ENCODE peak calls at places on chromosomes 2 and 18, in ten cellular contexts. S is endothelial cell of umbilical vein, K is spleen, R is vagina, F is HepG2, Y is K562, H is stomach, B is sigmoid colon, Q is GM12878, G is transverse colon. P is an unnamed sample.

GRCh38 chr2:57881998-57882884 is 164.4 kb upstream of the VRK2 start:
- DNase-seq in G (peak), Y (no peak), B (no peak), Q (no peak), R (no peak), K (no peak), F (peak), H (no peak), S (no peak), P (no peak)

GRCh38 chr18:45588284-45588683 is 27.0 kb upstream of the SLC14A2 start:
- DNase-seq in G (no peak), Y (no peak), B (no peak), H (no peak), S (no peak), Q (no peak), R (no peak), K (no peak), F (no peak), P (no peak)

GRCh38 chr2:192414794-192415193 is 220.1 kb upstream of the TMEFF2 start:
- DNase-seq in K (peak), Y (no peak), S (no peak), G (no peak), R (no peak), Q (no peak), B (peak), H (no peak), F (no peak), P (no peak)

GRCh38 chr2:156110890-156111289 is 221.6 kb downstream of the NR4A2 start:
- DNase-seq in Q (no peak), Y (peak), G (peak), R (no peak), K (no peak), H (peak), B (no peak), F (peak), S (no peak), P (no peak)

GRCh38 chr2:23687214-23687613 is 239.7 kb downstream of the ATAD2B start:
- DNase-seq in G (no peak), B (no peak), H (no peak), S (no peak), K (peak), Y (no peak), Q (no peak), R (no peak), F (no peak), P (no peak)

GRCh38 chr18:6486313-6486712 is 71.6 kb upstream of the L3MBTL4 start:
- DNase-seq in R (no peak), G (no peak), S (no peak), Y (no peak), H (no peak), Q (no peak), B (no peak), K (no peak), F (no peak), P (no peak)

GRCh38 chr2:69618362-69618761 is 25.2 kb downstream of the AAK1 start:
- DNase-seq in K (no peak), G (no peak), S (no peak), Y (no peak), H (no peak), B (no peak), F (no peak), R (no peak), Q (no peak), P (no peak)

GRCh38 chr2:96906719-96907404 is 37.0 kb upstream of the SEMA4C start:
- DNase-seq in S (no peak), K (no peak), G (no peak), H (no peak), R (no peak), F (no peak), Y (no peak), B (peak), Q (no peak), P (no peak)

GRCh38 chr18:10571537-10571936 is 45.7 kb downstream of the NAPG start:
- DNase-seq in B (no peak), G (no peak), F (no peak), Y (no peak), R (no peak), K (no peak), H (no peak), S (no peak), Q (no peak), P (no peak)

GRCh38 chr2:184596819-184597411 is 1.4 kb upstream of the ZNF804A start:
- DNase-seq in Q (no peak), F (peak), R (no peak), B (no peak), K (no peak), S (peak), G (no peak), Y (no peak), H (no peak), P (no peak)

GRCh38 chr2:96555146-96555610 is 18.6 kb downstream of the ARID5A start:
- DNase-seq in F (no peak), K (no peak), B (no peak), Y (no peak), R (no peak), S (no peak), H (no peak), G (no peak), Q (no peak), P (peak)

GRCh38 chr2:108165750-108166149 is 74.0 kb upstream of the SULT1C3 start:
- DNase-seq in S (no peak), G (no peak), F (no peak), H (no peak), B (no peak), Y (no peak), R (no peak), K (no peak), Q (no peak), P (no peak)

GRCh38 chr2:76940559-76940958 is 581.6 kb downstream of the LRRTM4 start:
- DNase-seq in S (no peak), Y (no peak), R (no peak), B (no peak), H (no peak), F (no peak), G (no peak), K (no peak), Q (no peak), P (no peak)

GRCh38 chr2:176140130-176140519 is 10.6 kb downstream of the HOXD8 start:
- DNase-seq in G (no peak), H (no peak), B (peak), K (no peak), Y (no peak), F (no peak), R (no peak), Q (no peak), S (peak), P (peak)

GRCh38 chr18:73043231-73044000 is 175.6 kb upstream of the NETO1 start:
- DNase-seq in Q (no peak), H (no peak), F (no peak), S (no peak), G (no peak), B (no peak), Y (no peak), R (no peak), K (no peak), P (no peak)

GRCh38 chr2:80073134-80073561 is 231.4 kb downstream of the LRRTM1 start:
- DNase-seq in S (peak), R (no peak), G (peak), H (no peak), B (no peak), K (no peak), Y (peak), Q (peak), F (peak), P (no peak)

GRCh38 chr2:36459725-36460137 is 104.2 kb downstream of the CRIM1 start:
- DNase-seq in B (no peak), F (peak), Q (no peak), K (no peak), G (peak), H (peak), S (peak), R (no peak), Y (peak), P (no peak)

GRCh38 chr2:190149942-190150341 is 87.4 kb upstream of the MSTN start:
- DNase-seq in R (no peak), K (no peak), S (no peak), B (no peak), Y (no peak), F (no peak), Q (no peak), H (no peak), G (no peak), P (no peak)

GRCh38 chr2:181806039-181806392 is 85.5 kb upstream of the ITPRID2 start:
- DNase-seq in Q (no peak), F (no peak), G (no peak), H (no peak), R (no peak), K (no peak), B (no peak), S (no peak), Y (no peak), P (no peak)

GRCh38 chr18:9249254-9249653 is 85.3 kb upstream of the TWSG1 start:
- DNase-seq in B (no peak), H (no peak), R (no peak), Q (no peak), F (no peak), S (no peak), G (no peak), K (no peak), Y (no peak), P (no peak)

GRCh38 chr18:61582205-61582710 is 249.0 kb downstream of the CDH20 start:
- DNase-seq in H (no peak), Y (no peak), K (no peak), R (no peak), G (no peak), Q (no peak), B (no peak), F (no peak), S (no peak), P (no peak)

GRCh38 chr18:29749699-29750098 is 1292.8 kb downstream of the DSC3 start:
- DNase-seq in S (no peak), R (no peak), H (no peak), Q (no peak), G (no peak), B (no peak), F (no peak), Y (no peak), K (no peak), P (no peak)

GRCh38 chr2:241820625-241821384 is 11.8 kb downstream of the NEU4 start:
- DNase-seq in Q (no peak), R (no peak), G (peak), B (peak), Y (no peak), S (no peak), K (no peak), H (no peak), F (no peak), P (peak)

GRCh38 chr18:68263481-68263880 is 451.4 kb downstream of the TMX3 start:
- DNase-seq in R (no peak), H (no peak), K (no peak), B (no peak), F (no peak), Y (no peak), S (no peak), Q (no peak), G (no peak), P (no peak)

GRCh38 chr2:55771612-55772011 is 78.0 kb upstream of the PNPT1 start:
- DNase-seq in G (no peak), Q (no peak), S (peak), K (no peak), F (peak), H (no peak), B (no peak), R (no peak), Y (peak), P (no peak)

GRCh38 chr18:48529796-48530195 is 9.0 kb upstream of the CTIF start:
- DNase-seq in S (no peak), Y (no peak), R (no peak), F (no peak), K (no peak), G (no peak), H (no peak), Q (no peak), B (no peak), P (no peak)

GRCh38 chr2:235546436-235546835 is 52.6 kb downstream of the AGAP1 start:
- DNase-seq in K (peak), F (no peak), S (no peak), G (no peak), Q (no peak), H (no peak), B (peak), Y (no peak), R (no peak), P (no peak)

GRCh38 chr2:199366406-199366805 is 91.3 kb downstream of the SATB2 start:
- DNase-seq in H (no peak), G (no peak), K (no peak), B (no peak), F (peak), S (no peak), Q (no peak), R (no peak), Y (no peak), P (no peak)

GRCh38 chr18:7921938-7922587 is 354.9 kb downstream of the PTPRM start:
- DNase-seq in Q (no peak), K (no peak), H (no peak), R (no peak), F (peak), G (no peak), Y (no peak), B (no peak), S (peak), P (no peak)

GRCh38 chr2:142188562-142188961 is 57.7 kb upstream of the LRP1B start:
- DNase-seq in Q (no peak), H (no peak), R (no peak), Y (no peak), K (no peak), G (no peak), S (no peak), B (no peak), F (no peak), P (no peak)

GRCh38 chr18:44811586-44812125 is 131.0 kb downstream of the SETBP1 start:
- DNase-seq in Q (no peak), R (no peak), B (no peak), G (no peak), K (no peak), F (no peak), H (no peak), S (no peak), Y (no peak), P (no peak)

GRCh38 chr2:68423966-68424650 is 43.0 kb downstream of the FBXO48 start:
- DNase-seq in Y (no peak), R (no peak), B (no peak), F (no peak), K (no peak), H (no peak), Q (peak), S (no peak), G (no peak), P (no peak)

GRCh38 chr18:77590928-77591327 is 341.3 kb downstream of the GALR1 start:
- DNase-seq in F (no peak), Y (no peak), H (no peak), G (no peak), B (no peak), S (no peak), Q (no peak), R (no peak), K (no peak), P (no peak)

GRCh38 chr2:135094508-135094907 is 42.4 kb downstream of the RAB3GAP1 start:
- DNase-seq in R (no peak), Y (no peak), H (no peak), F (no peak), S (no peak), G (no peak), K (no peak), Q (no peak), B (no peak), P (no peak)

GRCh38 chr18:6624729-6625308 is 104.7 kb upstream of the ARHGAP28 start:
- DNase-seq in Y (no peak), G (no peak), F (no peak), S (peak), K (no peak), R (no peak), Q (no peak), H (no peak), B (no peak), P (no peak)

GRCh38 chr2:38602136-38602731 is 494 bp downstream of the HNRNPLL start:
- DNase-seq in H (peak), Y (no peak), G (peak), B (peak), R (no peak), S (peak), Q (no peak), F (no peak), K (peak), P (peak)

GRCh38 chr2:217466799-217467198 is 536.0 kb downstream of the TNS1 start:
- DNase-seq in S (no peak), K (no peak), G (no peak), B (no peak), Y (no peak), R (no peak), Q (no peak), F (no peak), H (no peak), P (no peak)

GRCh38 chr2:27222407-27222806 is 5.2 kb downstream of the CAD start:
- DNase-seq in H (no peak), S (no peak), K (peak), G (no peak), Q (no peak), B (no peak), Y (no peak), R (no peak), F (no peak), P (no peak)

GRCh38 chr18:23523429-23524212 is 20.3 kb downstream of the RMC1 start:
- DNase-seq in G (no peak), F (no peak), R (no peak), Q (peak), H (no peak), K (no peak), Y (no peak), S (no peak), B (no peak), P (no peak)
- TF ChIP-seq POLR2AphosphoS5 in G (no peak), F (no peak), R (no peak), Q (no peak), H (no peak), K (no peak), Y (no peak), S (no peak), B (no peak), P (no peak)

GRCh38 chr2:73113634-73113958 is 848 bp upstream of the RAB11FIP5 start:
- DNase-seq in F (no peak), B (no peak), R (no peak), H (no peak), K (no peak), S (no peak), Y (no peak), G (no peak), Q (no peak), P (no peak)
- TF ChIP-seq CTCF in F (no peak), B (no peak), R (no peak), H (no peak), K (no peak), S (no peak), Y (no peak), G (no peak), Q (no peak), P (no peak)

DNA sequence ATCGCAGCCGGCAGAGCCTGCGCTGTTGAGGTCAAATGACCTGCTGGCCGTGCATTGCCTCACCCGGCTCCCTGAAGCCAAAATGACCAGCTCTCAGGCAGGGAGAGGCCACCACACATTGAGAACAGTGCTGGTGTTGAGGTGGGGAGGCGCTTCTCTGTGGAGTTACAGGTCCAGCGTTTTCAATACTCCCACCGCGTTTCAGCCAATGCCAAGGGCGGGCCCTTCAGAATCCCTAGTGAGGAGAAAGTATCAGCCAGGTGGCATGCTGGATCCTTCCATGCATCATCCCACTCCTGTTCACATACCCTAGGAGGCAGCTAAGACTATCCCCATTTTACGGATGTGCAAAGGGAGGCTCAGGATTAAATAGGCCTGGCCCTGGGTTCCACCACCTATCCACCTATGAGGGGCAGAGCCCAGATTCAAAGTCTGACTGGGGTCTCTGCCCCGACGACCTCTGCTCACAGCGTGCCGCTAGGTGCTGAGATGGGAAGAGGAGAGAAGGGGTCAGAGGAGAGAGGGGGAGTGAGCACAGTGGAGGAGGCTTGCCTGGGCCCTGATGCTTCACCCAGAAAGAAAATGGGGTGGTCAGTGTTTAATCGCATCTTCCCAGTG is 137.6 kb upstream of the ID2 start:
- DNase-seq in B (no peak), R (no peak), K (no peak), G (no peak), Q (no peak), F (no peak), H (no peak), S (no peak), Y (no peak), P (no peak)
- TF ChIP-seq POLR2A in B (no peak), R (no peak), K (no peak), G (no peak), Q (no peak), F (no peak), H (no peak), S (no peak), Y (no peak), P (no peak)

DNA sequence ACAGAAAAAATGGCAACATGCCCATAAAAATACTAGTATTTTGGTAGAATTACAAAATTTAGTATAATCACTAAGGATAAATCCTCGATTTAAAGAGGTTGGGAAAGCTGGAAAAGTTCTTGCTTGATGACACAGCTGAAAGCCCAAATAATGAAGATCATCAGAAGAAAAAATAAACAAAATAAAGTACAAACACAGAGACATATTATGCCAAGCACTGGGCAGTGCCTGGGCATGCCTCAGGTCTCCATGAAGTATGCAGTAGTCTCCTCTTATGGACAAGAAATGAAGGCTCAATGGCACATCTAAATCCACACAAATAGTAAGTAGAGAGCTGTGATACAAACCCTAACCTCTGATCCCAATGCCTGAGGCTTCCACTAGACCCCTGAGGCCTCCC is 57.7 kb downstream of the RNU4ATAC start:
- DNase-seq in K (no peak), H (no peak), R (no peak), Y (no peak), Q (no peak), G (no peak), F (no peak), B (no peak), S (no peak), P (no peak)
- TF ChIP-seq POLR2AphosphoS5 in K (no peak), H (no peak), R (no peak), Y (no peak), Q (no peak), G (no peak), F (no peak), B (no peak), S (no peak), P (no peak)

DNA sequence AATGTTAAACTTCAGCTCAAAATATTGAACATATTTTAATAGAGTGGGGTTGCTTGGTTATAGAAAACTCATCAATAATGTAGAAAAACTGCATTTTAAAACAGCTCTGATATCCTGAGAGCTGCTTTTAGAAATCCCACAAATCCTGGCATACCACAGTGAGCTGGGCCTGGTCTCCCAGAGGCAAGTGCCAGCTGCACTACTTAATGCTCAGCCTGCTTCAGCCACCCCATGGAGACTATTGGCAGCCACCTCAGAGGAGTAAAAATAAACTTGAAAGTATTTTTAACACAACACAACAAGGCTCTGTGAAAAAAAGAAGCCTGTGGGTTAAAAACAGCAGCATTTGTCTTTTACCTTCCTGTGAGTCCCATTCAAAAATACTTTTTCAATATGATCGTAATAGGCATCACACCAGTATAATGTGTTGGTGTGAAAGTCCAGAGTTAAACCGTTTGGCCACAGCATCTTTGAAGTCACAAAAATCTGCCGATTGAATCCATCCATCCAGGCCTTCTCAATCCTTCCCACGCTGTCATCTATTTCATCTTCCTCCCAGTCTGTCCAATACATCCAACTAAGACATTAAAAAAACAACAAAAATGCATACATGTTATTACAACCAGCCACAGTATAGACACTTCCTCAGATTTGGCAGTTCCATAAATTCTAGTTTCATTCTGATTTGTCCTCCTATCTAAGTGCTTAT is 1115.3 kb downstream of the LRP1B start:
- DNase-seq in F (no peak), Y (no peak), R (no peak), K (no peak), H (no peak), G (no peak), B (no peak), S (no peak), Q (no peak), P (no peak)
- TF ChIP-seq CTCF in F (no peak), Y (no peak), R (no peak), K (no peak), H (no peak), G (no peak), B (no peak), S (no peak), Q (no peak), P (no peak)

GRCh38 chr2:159879061-159879604 is 81.1 kb upstream of the CD302 start:
- DNase-seq in Y (no peak), R (no peak), K (no peak), S (peak), G (no peak), B (no peak), Q (peak), F (no peak), H (no peak), P (no peak)
- TF ChIP-seq POLR2A in Y (no peak), R (no peak), K (no peak), S (no peak), G (no peak), B (no peak), Q (no peak), F (no peak), H (no peak), P (no peak)

P was measured in suprapubic skin.